ENCODE peak calls at places on chromosomes 5 and 9, in nine cellular contexts. X is fibroblast of lung; H is GM06990; T is HFFc6; U is GM04504; Q is NCI-H1105; Z is heart left ventricle; A is EL; D is stimulated activated CD4-positive, alpha-beta T cell treated with anti-CD3 and anti-CD28 coated beads, Interleukin-4, amount 100 ng/mL, for 48 hours. C is an unnamed sample.

GRCh38 chr5:79505138-79505537 is 8.8 kb downstream of the HOMER1 start:
- DNase-seq in X (no peak), Z (no peak), H (no peak), T (no peak), Q (no peak), U (no peak), A (no peak), D (no peak), C (no peak)

GRCh38 chr5:103573411-103573810 is 10.8 kb upstream of the NUDT12 start:
- DNase-seq in T (no peak), H (no peak), X (no peak), Q (no peak), D (no peak), U (no peak), Z (no peak), A (no peak), C (no peak)

GRCh38 chr9:15977438-15977837 is 424.6 kb downstream of the CCDC171 start:
- DNase-seq in H (no peak), A (no peak), T (no peak), Q (no peak), X (peak; percentile 18), Z (no peak), U (no peak), D (no peak), C (no peak)

GRCh38 chr5:95664204-95664786 is 17.7 kb downstream of the RFESD start:
- DNase-seq in Q (peak; percentile 0), X (peak; percentile 37), H (peak; percentile 13), T (peak; percentile 30), Z (no peak), U (no peak), A (peak; percentile 49), D (peak; percentile 21), C (peak; percentile 29)

GRCh38 chr5:76535577-76535976 is 87.6 kb downstream of the F2RL2 start:
- DNase-seq in T (no peak), X (no peak), U (no peak), H (no peak), Z (no peak), A (no peak), D (no peak), Q (no peak), C (no peak)

GRCh38 chr5:172534229-172535169 is 80.2 kb upstream of the SH3PXD2B start:
- DNase-seq in A (peak; percentile 52), X (peak; percentile 18), D (no peak), H (no peak), T (no peak), Z (no peak), Q (no peak), U (no peak), C (peak; percentile 37)

GRCh38 chr9:127189628-127190027 is 67.2 kb upstream of the ANGPTL2 start:
- DNase-seq in D (no peak), A (no peak), X (no peak), Z (no peak), T (no peak), Q (no peak), U (no peak), H (no peak), C (no peak)

GRCh38 chr9:97908736-97909135 is 13.6 kb downstream of the TRMO start:
- DNase-seq in T (no peak), H (no peak), Z (no peak), A (no peak), U (no peak), D (no peak), Q (no peak), X (no peak), C (no peak)

GRCh38 chr9:83036043-83036442 is 26.9 kb downstream of the RASEF start:
- DNase-seq in T (no peak), D (no peak), H (no peak), U (no peak), X (no peak), A (no peak), Z (no peak), Q (no peak), C (no peak)

GRCh38 chr5:147818290-147818689 is 13.2 kb downstream of the SPINK1 start:
- DNase-seq in Z (no peak), A (no peak), X (no peak), D (no peak), H (no peak), Q (no peak), U (no peak), T (no peak), C (no peak)

GRCh38 chr5:124889522-124889828 is 143.0 kb upstream of the ZNF608 start:
- DNase-seq in U (no peak), A (no peak), Z (no peak), X (no peak), D (no peak), T (no peak), H (no peak), Q (no peak), C (no peak)

GRCh38 chr5:160938532-160938931 is 86.5 kb upstream of the ATP10B start:
- DNase-seq in H (no peak), X (no peak), A (no peak), Q (peak; percentile 17), T (no peak), U (no peak), Z (no peak), D (no peak), C (peak; percentile 88)

GRCh38 chr9:136012651-136013050 is 51.5 kb upstream of the UBAC1 start:
- DNase-seq in X (peak; percentile 55), T (no peak), Z (peak; percentile 64), A (no peak), Q (no peak), H (no peak), U (no peak), D (no peak), C (no peak)

GRCh38 chr9:97109194-97109811 is 70.4 kb upstream of the CTSV start:
- DNase-seq in T (peak; percentile 26), Q (no peak), U (peak; percentile 6), A (peak; percentile 50), X (peak; percentile 10), D (peak; percentile 34), H (peak; percentile 7), Z (no peak), C (peak; percentile 9)

GRCh38 chr9:120446681-120447080 is 133.3 kb downstream of the CDK5RAP2 start:
- DNase-seq in Q (no peak), X (peak; percentile 65), U (no peak), D (no peak), A (no peak), H (no peak), Z (no peak), T (no peak), C (no peak)

GRCh38 chr9:114606597-114607207 is 4.4 kb upstream of the TMEM268 start:
- DNase-seq in U (peak; percentile 73), T (peak; percentile 33), H (no peak), Q (no peak), A (peak; percentile 66), D (no peak), Z (no peak), X (peak; percentile 85), C (peak; percentile 33)

GRCh38 chr9:114110180-114110579 is 11.1 kb upstream of the KIF12 start:
- DNase-seq in X (peak; percentile 84), H (no peak), A (peak; percentile 85), Z (no peak), D (no peak), Q (no peak), T (peak; percentile 73), U (peak; percentile 61), C (no peak)

GRCh38 chr5:120817044-120817985 is 353.2 kb downstream of the PRR16 start:
- DNase-seq in D (no peak), X (peak; percentile 27), H (no peak), A (no peak), U (no peak), Z (no peak), Q (no peak), T (peak; percentile 20), C (peak; percentile 51)

GRCh38 chr5:68534131-68534940 is 318.8 kb downstream of the PIK3R1 start:
- DNase-seq in D (no peak), Q (peak; percentile 17), X (peak; percentile 56), Z (no peak), H (no peak), A (peak; percentile 31), T (no peak), U (no peak), C (peak; percentile 81)

GRCh38 chr9:21906878-21907277 is 87.3 kb downstream of the CDKN2A start:
- DNase-seq in T (no peak), Q (no peak), H (no peak), Z (no peak), U (no peak), D (no peak), A (peak; percentile 57), X (peak; percentile 71), C (no peak)

GRCh38 chr5:45402804-45403455 is 293.2 kb downstream of the HCN1 start:
- DNase-seq in X (no peak), Q (no peak), D (no peak), H (no peak), A (no peak), U (no peak), T (no peak), Z (no peak), C (no peak)

GRCh38 chr5:34610576-34610975 is 45.6 kb upstream of the RAI14 start:
- DNase-seq in U (no peak), Q (no peak), H (no peak), D (no peak), Z (no peak), T (no peak), A (no peak), X (no peak), C (no peak)

GRCh38 chr9:112288029-112288428 is 45.4 kb downstream of the PTBP3 start:
- DNase-seq in U (no peak), Z (no peak), X (peak; percentile 49), H (no peak), T (no peak), Q (no peak), A (no peak), D (no peak), C (no peak)

GRCh38 chr5:140631831-140632365 is 1.1 kb downstream of the CD14 start:
- DNase-seq in D (no peak), H (no peak), U (no peak), T (no peak), A (no peak), Q (peak; percentile 53), Z (peak; percentile 67), X (no peak), C (no peak)

GRCh38 chr5:56543431-56544385 is 271.6 kb upstream of the MAP3K1 start:
- DNase-seq in D (no peak), H (no peak), Q (no peak), X (peak; percentile 71), T (no peak), A (peak; percentile 79), Z (no peak), U (no peak), C (peak; percentile 28)

GRCh38 chr5:135242496-135243193 is 156.4 kb downstream of the MACROH2A1 start:
- DNase-seq in H (no peak), X (peak; percentile 55), D (no peak), Z (no peak), A (peak; percentile 23), Q (no peak), U (peak; percentile 35), T (peak; percentile 25), C (no peak)

GRCh38 chr9:35186524-35186923 is 24.7 kb downstream of the UNC13B start:
- DNase-seq in Z (no peak), A (no peak), U (no peak), D (no peak), Q (no peak), H (no peak), X (no peak), T (no peak), C (no peak)

C was measured in H4.